ENCODE peak calls at places on chromosomes 5 and 9, in four cellular contexts. H is Peyer's patch, R is transverse colon, A is prostate gland. M is an unnamed sample.
A peak's percentile ranks its signal among the peaks of the same experiment; 100 is the strongest.

GRCh38 chr5:34923694-34924461 is 5.5 kb upstream of the DNAJC21 start:
- DNase-seq in A (no peak), H (no peak), R (no peak), M (peak; percentile 25)

GRCh38 chr5:66312291-66312690 is 168.2 kb downstream of the SREK1 start:
- DNase-seq in H (no peak), A (no peak), R (no peak), M (no peak)

GRCh38 chr5:56327810-56328209 is 94.7 kb upstream of the ANKRD55 start:
- DNase-seq in H (no peak), A (no peak), R (no peak), M (no peak)

GRCh38 chr5:132677191-132677590 is 3.4 kb downstream of the IL4 start:
- DNase-seq in H (no peak), A (no peak), R (peak; percentile 26), M (peak; percentile 15)

GRCh38 chr5:92822183-92822582 is 758.8 kb downstream of the NR2F1-AS1 start:
- DNase-seq in A (no peak), H (no peak), R (no peak), M (no peak)

GRCh38 chr9:108707120-108707519 is 148.7 kb downstream of the ACTL7B start:
- DNase-seq in R (no peak), H (no peak), A (no peak), M (no peak)

GRCh38 chr5:127442085-127442484 is 75.4 kb upstream of the PRRC1 start:
- DNase-seq in A (no peak), H (no peak), R (no peak), M (no peak)

GRCh38 chr5:57955506-57955905 is 472.9 kb upstream of the ACTBL2 start:
- DNase-seq in A (no peak), H (no peak), R (no peak), M (no peak)

GRCh38 chr9:93427655-93428379 is 23.7 kb upstream of the FAM120A start:
- DNase-seq in R (peak; percentile 54), A (no peak), H (no peak), M (no peak)

GRCh38 chr5:118506453-118506852 is 481.9 kb downstream of the DTWD2 start:
- DNase-seq in A (no peak), H (no peak), R (no peak), M (no peak)

GRCh38 chr5:73198833-73199592 is 26.0 kb downstream of the TMEM174 start:
- DNase-seq in H (no peak), A (no peak), R (no peak), M (no peak)

GRCh38 chr5:41893074-41893851 is 10.9 kb upstream of the RIMOC1 start:
- DNase-seq in H (no peak), R (no peak), A (no peak), M (no peak)

GRCh38 chr5:60404171-60404570 is 295.8 kb downstream of the DEPDC1B start:
- DNase-seq in A (no peak), H (no peak), R (no peak), M (no peak)

GRCh38 chr5:145429170-145429569 is 406.0 kb downstream of the PRELID2 start:
- DNase-seq in R (no peak), H (no peak), A (no peak), M (no peak)

GRCh38 chr5:66307647-66308257 is 163.7 kb downstream of the SREK1 start:
- DNase-seq in H (no peak), R (no peak), A (peak; percentile 39), M (peak; percentile 33)

GRCh38 chr9:125993423-125993935 is 246.3 kb downstream of the PBX3 start:
- DNase-seq in R (no peak), H (no peak), A (no peak), M (no peak)

GRCh38 chr5:180689071-180689694 is 39.8 kb upstream of the FLT4 start:
- DNase-seq in A (no peak), H (peak; percentile 27), R (no peak), M (no peak)

GRCh38 chr5:132414634-132415377 is 45.3 kb downstream of the SLC22A5 start:
- DNase-seq in H (no peak), R (no peak), A (peak; percentile 58), M (no peak)

DNA sequence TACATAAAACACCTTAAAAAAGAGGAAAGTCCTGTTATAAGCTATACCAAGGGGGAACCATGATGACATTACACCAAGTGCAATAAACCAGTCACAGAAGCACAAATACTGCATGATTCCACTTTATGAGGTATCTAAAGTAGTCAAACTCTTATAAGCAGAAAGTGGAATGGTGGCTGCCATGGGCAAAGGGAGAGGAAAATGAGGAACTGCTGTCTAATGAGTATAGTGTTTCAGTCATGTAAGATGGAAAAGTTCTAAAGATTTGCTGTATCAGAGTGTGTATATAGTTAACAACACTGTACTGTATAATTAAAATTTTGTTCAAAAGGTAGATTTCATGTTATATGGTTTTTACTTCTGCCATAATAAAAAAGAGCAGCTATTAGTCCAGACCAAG is 34.6 kb upstream of the NR5A1 start:
- DNase-seq in R (no peak), H (no peak), A (no peak), M (no peak)
- TF ChIP-seq POLR2A in R (no peak), H (no peak), A (no peak), M (no peak)

DNA sequence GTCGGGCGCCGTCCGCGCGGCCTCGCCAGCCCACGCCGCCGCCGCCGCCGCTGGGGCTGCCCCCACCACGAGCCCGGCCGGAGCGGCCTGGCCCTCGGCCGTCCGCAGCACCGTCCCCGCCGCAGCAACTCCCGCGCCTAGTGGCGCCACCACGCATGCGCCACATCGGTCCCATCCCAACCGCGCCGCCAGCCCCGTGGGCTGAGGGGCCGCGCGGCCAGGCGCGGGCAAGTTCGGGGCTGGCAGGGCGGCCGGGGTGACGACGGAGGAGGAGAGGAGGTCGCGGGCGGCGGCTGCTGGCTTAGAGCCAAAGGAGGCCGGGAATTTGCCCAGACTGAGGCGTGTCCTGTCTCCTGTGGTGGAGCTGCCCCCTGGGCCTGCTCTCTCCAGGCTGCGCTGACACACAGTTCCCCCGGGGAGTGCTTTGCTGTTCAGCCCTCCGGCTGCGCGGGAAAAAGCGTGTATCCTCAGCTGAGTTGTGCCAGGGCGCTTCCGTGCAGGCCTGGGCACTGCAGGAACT is at the start of gene TUSC1:
- DNase-seq in H (peak; percentile 29), R (peak; percentile 84), A (peak; percentile 74), M (peak; percentile 86)
- TF ChIP-seq POLR2A in H (no peak), R (no peak), A (peak; percentile 36), M (peak; percentile 27)

GRCh38 chr9:89448381-89448780 is 49.5 kb downstream of the SEMA4D start:
- DNase-seq in H (no peak), R (no peak), A (no peak), M (no peak)

GRCh38 chr9:89445135-89445797 is 52.6 kb downstream of the SEMA4D start:
- DNase-seq in A (no peak), R (no peak), H (no peak), M (no peak)

GRCh38 chr9:89447416-89447815 is 50.5 kb downstream of the SEMA4D start:
- DNase-seq in H (no peak), A (no peak), R (no peak), M (no peak)

GRCh38 chr9:89445801-89446228 is 52.1 kb downstream of the SEMA4D start:
- DNase-seq in A (no peak), R (no peak), H (no peak), M (no peak)

DNA sequence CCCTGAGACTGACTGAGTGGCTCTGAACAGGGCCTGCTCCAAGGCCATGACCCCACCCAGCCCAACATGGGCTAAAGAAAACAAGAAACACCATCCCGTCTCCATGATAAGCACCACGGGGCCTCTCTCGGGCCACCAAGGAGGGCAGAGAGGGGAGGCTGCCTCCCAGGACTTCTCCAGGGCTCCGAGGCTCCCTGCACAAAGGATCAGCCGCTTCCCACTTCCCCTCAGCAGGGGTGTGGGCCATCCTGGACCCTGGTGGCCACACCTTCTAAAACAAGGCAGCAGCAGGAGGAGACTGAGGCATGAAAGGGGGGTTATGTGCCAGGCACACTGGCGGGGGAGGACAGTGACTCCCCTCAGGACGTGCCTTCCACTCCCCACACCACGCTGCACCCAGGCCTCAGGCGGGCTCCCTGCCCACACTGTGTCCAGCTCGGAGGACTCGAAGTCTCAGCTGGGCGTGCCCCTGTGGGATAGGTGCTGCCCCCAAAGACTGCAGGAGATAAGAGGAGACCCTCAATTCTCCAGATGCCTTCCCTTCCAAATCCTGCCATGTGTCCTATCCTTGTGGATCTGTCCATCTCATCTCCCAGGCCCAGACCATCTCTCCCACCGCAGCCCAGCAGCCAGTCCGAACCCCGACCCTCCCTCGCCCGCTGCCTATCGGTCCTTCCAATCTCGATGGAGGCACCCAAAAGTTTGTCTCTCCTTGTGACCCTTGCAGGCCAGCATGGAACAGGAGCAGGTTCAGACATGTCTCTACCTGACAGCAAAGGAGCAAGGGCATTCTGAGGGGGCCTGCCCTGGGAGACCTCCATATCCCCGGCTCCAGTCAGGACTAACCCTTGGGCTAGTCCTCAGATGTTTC is 51.2 kb downstream of the SEMA4D start:
- DNase-seq in H (no peak), R (no peak), A (no peak), M (no peak)
- TF ChIP-seq POLR2A in H (no peak), R (no peak), A (no peak), M (no peak)

GRCh38 chr9:69034071-69034470 is 1.5 kb upstream of the FXN start:
- DNase-seq in A (no peak), H (no peak), R (no peak), M (no peak)

GRCh38 chr9:69036319-69036718 is 767 bp downstream of the FXN start:
- DNase-seq in H (no peak), A (no peak), R (peak; percentile 13), M (peak; percentile 29)

GRCh38 chr9:69030851-69031645 is 4.5 kb upstream of the FXN start:
- DNase-seq in H (no peak), A (no peak), R (no peak), M (no peak)

GRCh38 chr9:69036799-69037198 is 1.2 kb downstream of the FXN start:
- DNase-seq in R (no peak), A (no peak), H (no peak), M (no peak)

DNA sequence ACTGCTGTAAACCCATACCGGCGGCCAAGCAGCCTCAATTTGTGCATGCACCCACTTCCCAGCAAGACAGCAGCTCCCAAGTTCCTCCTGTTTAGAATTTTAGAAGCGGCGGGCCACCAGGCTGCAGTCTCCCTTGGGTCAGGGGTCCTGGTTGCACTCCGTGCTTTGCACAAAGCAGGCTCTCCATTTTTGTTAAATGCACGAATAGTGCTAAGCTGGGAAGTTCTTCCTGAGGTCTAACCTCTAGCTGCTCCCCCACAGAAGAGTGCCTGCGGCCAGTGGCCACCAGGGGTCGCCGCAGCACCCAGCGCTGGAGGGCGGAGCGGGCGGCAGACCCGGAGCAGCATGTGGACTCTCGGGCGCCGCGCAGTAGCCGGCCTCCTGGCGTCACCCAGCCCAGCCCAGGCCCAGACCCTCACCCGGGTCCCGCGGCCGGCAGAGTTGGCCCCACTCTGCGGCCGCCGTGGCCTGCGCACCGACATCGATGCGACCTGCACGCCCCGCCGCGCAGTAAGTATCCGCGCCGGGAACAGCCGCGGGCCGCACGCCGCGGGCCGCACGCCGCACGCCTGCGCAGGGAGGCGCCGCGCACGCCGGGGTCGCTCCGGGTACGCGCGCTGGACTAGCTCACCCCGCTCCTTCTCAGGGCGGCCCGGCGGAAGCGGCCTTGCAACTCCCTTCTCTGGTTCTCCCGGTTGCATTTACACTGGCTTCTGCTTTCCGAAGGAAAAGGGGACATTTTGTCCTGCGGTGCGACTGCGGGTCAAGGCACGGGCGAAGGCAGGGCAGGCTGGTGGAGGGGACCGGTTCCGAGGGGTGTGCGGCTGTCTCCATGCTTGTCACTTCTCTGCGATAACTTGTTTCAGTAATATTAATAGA is at the start of gene FXN:
- DNase-seq in H (peak; percentile 75), A (peak; percentile 73), R (peak; percentile 88), M (peak; percentile 85)
- TF ChIP-seq POLR2A in H (no peak), A (peak; percentile 29), R (peak; percentile 28), M (peak; percentile 58)